ENCODE peak calls at places on chromosomes 3 and 15, in nine cellular contexts. Q is neural progenitor cell; D is tibial nerve; T is effector memory CD4-positive, alpha-beta T cell; N is left ventricle myocardium inferior; G is CD8-positive, alpha-beta T cell; P is cardiac muscle cell; X is body of pancreas; L is fibroblast of mammary gland. H is an unnamed sample.

GRCh38 chr3:71488391-71488809 is 95.1 kb downstream of the FOXP1 start:
- DNase-seq in D (no peak), L (no peak), T (no peak), N (no peak), G (no peak), Q (no peak), P (no peak), X (no peak), H (no peak)

GRCh38 chr3:145882416-145882815 is 278.6 kb downstream of the PLOD2 start:
- DNase-seq in D (no peak), P (no peak), Q (no peak), G (no peak), T (no peak), L (peak; percentile 64), N (no peak), X (no peak), H (no peak)

GRCh38 chr3:23633261-23633960 is 172.3 kb upstream of the UBE2E1 start:
- DNase-seq in X (no peak), N (no peak), D (no peak), L (no peak), Q (no peak), G (no peak), T (no peak), P (no peak), H (no peak)

GRCh38 chr15:84816694-84817460 is at the start of gene ALPK3:
- DNase-seq in P (peak; percentile 93), L (no peak), D (no peak), X (peak; percentile 65), T (no peak), N (peak; percentile 77), Q (peak; percentile 63), G (no peak), H (peak; percentile 81)

GRCh38 chr3:126859415-126860246 is 123.3 kb upstream of the PLXNA1 start:
- DNase-seq in Q (no peak), X (no peak), N (no peak), L (no peak), D (no peak), T (no peak), G (no peak), P (no peak), H (no peak)

GRCh38 chr15:44501768-44502366 is 35.1 kb upstream of the EIF3J start:
- DNase-seq in N (no peak), X (no peak), Q (peak; percentile 19), P (peak; percentile 18), D (no peak), G (no peak), L (peak; percentile 65), T (no peak), H (no peak)

GRCh38 chr3:124557-125179 is 71.9 kb upstream of the CHL1 start:
- DNase-seq in N (no peak), T (no peak), X (no peak), D (no peak), P (no peak), G (no peak), Q (no peak), L (no peak), H (no peak)

GRCh38 chr15:100686725-100687488 is 84.5 kb downstream of the ASB7 start:
- DNase-seq in L (peak; percentile 91), T (no peak), D (no peak), N (no peak), Q (no peak), X (no peak), G (no peak), P (no peak), H (no peak)

GRCh38 chr3:146550743-146551510 is 6.5 kb upstream of the PLSCR1 start:
- DNase-seq in X (no peak), G (no peak), N (no peak), D (no peak), T (no peak), L (peak; percentile 97), Q (no peak), P (no peak), H (no peak)

GRCh38 chr15:38349251-38349650 is 96.6 kb downstream of the SPRED1 start:
- DNase-seq in P (no peak), X (no peak), L (no peak), N (no peak), Q (no peak), D (no peak), G (no peak), T (no peak), H (no peak)

GRCh38 chr3:73365756-73366397 is 258.9 kb downstream of the PDZRN3 start:
- DNase-seq in L (peak; percentile 81), N (peak; percentile 72), D (peak; percentile 45), P (no peak), Q (no peak), G (no peak), T (no peak), X (peak; percentile 31), H (peak; percentile 91)

GRCh38 chr15:83471307-83471866 is 24.2 kb downstream of the SH3GL3 start:
- DNase-seq in G (no peak), D (no peak), P (no peak), L (no peak), X (no peak), Q (no peak), T (no peak), N (no peak), H (no peak)

GRCh38 chr15:76333720-76334437 is 2.7 kb upstream of the ISL2 start:
- DNase-seq in N (no peak), Q (peak; percentile 60), X (no peak), D (no peak), T (no peak), L (no peak), G (no peak), P (peak; percentile 11), H (no peak)

GRCh38 chr3:187919018-187919417 is 173.8 kb upstream of the BCL6 start:
- DNase-seq in X (no peak), N (no peak), L (no peak), D (no peak), Q (no peak), T (peak; percentile 60), P (no peak), G (peak; percentile 64), H (no peak)

GRCh38 chr3:117761992-117762944 is 1052.7 kb downstream of the TUSC7 start:
- DNase-seq in D (no peak), N (no peak), L (no peak), Q (no peak), X (no peak), P (no peak), T (no peak), G (no peak), H (peak; percentile 56)

GRCh38 chr15:77656294-77656693 is 23.6 kb upstream of the LINGO1 start:
- DNase-seq in D (no peak), Q (no peak), T (no peak), G (no peak), L (no peak), P (no peak), N (no peak), X (no peak), H (no peak)

GRCh38 chr15:40743466-40743865 is 11.6 kb downstream of the RMDN3 start:
- DNase-seq in N (no peak), Q (no peak), G (no peak), D (no peak), L (no peak), X (no peak), P (no peak), T (no peak), H (no peak)

GRCh38 chr3:31968927-31969418 is 12.1 kb downstream of the OSBPL10 start:
- DNase-seq in G (no peak), P (no peak), N (no peak), T (no peak), D (no peak), X (no peak), Q (peak; percentile 73), L (peak; percentile 96), H (no peak)
- H3K4me3 ChIP-seq in G (no peak overlapping the region), P (no peak overlapping the region), N (no peak overlapping the region), T (no peak overlapping the region), D (no peak overlapping the region), X (no peak overlapping the region), Q (no peak overlapping the region), L (no peak overlapping the region), H (no peak overlapping the region)

DNA sequence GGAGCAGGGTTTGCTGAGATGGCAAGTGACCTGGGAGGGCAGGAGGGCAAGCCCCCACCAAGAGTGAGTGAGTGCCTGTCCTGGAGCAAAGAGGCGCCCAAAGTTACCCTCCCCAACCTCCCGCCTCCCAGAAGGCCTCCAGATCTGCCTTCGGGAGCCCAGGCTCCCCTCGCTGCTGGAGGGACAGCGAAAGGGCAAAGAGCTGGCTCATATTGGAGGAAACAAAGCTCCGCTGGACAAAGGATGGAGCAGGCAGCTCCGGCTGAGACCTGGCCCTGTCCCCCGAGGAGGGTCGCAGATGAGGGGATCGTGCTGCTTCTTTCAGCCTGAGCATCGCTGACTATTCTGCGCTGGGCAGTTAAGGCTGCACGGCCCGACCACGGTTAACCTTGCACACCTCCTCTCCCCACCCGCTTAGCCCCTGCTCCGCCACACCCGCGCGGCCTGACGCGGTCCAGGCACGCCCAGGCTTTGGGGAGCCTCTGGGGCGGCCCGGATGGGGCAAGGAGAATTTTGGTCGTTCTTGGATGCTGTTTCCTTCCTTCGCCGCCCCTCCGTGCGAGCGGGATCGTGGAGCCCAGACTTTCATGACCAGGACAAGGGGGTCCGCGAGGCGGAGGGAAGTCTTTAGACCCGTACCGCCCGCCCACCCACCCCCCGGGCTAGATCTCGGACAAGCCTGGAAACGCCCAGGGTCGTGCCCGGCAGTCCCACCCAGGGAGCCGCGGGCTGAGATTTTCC is 651 bp downstream of the PLCD1 start:
- DNase-seq in L (no peak), G (no peak), D (no peak), N (no peak), Q (peak; percentile 78), P (peak; percentile 39), X (no peak), T (no peak), H (no peak)
- H3K4me3 ChIP-seq in L (peak overlapping the region; percentile 63), G (peak overlapping the region; percentile 44), D (peak overlapping the region; percentile 54), N (peak overlapping the region; percentile 85), Q (peak overlapping the region; percentile 83), P (peak overlapping the region; percentile 46), X (peak overlapping the region; percentile 28), T (peak overlapping the region; percentile 49), H (peak overlapping the region; percentile 61)

DNA sequence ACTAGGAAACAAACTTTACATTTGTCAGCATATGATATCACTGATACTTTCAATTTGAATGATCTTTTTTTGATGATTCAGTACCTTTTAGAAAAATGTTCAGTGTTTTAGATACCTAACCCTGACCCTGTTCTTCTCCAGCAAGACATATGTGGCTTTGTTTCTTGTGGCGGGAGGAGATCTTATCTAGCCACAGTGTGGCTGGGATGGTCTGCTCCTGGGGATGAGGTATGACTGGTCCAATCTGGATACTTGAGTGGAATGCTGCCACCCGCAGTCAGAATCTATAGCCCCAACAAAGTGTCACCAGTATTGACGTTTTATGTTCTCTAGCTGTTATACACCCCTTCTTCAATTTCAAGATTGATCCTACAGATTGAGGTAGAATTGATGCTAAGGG is 439.0 kb upstream of the GOLIM4 start:
- DNase-seq in N (no peak), Q (no peak), T (no peak), P (no peak), X (no peak), D (no peak), L (no peak), G (no peak), H (no peak)
- H3K4me3 ChIP-seq in N (no peak overlapping the region), Q (no peak overlapping the region), T (no peak overlapping the region), P (no peak overlapping the region), X (no peak overlapping the region), D (no peak overlapping the region), L (no peak overlapping the region), G (no peak overlapping the region), H (no peak overlapping the region)

DNA sequence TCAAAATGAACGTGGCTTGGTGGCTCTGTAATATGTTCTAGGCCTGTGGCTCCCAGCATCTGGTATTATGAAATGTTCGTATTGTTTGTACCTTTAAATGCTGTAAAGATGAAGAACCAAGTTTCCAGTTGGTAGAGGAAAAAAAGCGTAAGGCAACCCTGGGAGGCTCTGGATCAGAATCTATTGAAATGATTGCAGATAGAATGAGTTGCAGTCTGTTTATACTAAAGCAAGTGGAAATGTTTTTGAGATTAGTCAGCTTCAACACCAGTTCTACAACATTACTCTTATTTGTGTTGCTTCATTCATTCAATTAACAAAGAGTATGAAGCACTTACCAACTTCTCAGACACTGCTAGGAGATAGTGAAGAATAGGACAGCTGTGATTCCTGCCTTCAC is 5.3 kb downstream of the ARL6IP5 start:
- DNase-seq in Q (no peak), L (peak; percentile 78), X (no peak), N (no peak), G (no peak), P (no peak), T (no peak), D (no peak), H (no peak)
- H3K4me3 ChIP-seq in Q (no peak overlapping the region), L (no peak overlapping the region), X (no peak overlapping the region), N (peak overlapping the region; percentile 92), G (peak overlapping the region; percentile 11), P (no peak overlapping the region), T (peak overlapping the region; percentile 31), D (no peak overlapping the region), H (no peak overlapping the region)

H was measured in aorta.